ENCODE peak calls at places on chromosomes 12 and 14, in six cellular contexts. O, Q, H, W, C and L are unnamed samples.

GRCh38 chr12:52912711-52913423 is 8.0 kb upstream of the KRT8 start:
- DNase-seq in O (no peak), Q (no peak), H (no peak), W (no peak), C (no peak), L (no peak)

GRCh38 chr14:61396694-61397093 is 75.3 kb downstream of the PRKCH start:
- DNase-seq in O (no peak), Q (no peak), H (no peak), W (no peak), C (no peak), L (no peak)

GRCh38 chr14:20247651-20248246 is 8.7 kb downstream of the OR11H4 start:
- DNase-seq in O (peak), Q (no peak), H (no peak), W (no peak), C (no peak), L (no peak)

GRCh38 chr12:124828264-124829007 is 35.2 kb downstream of the SCARB1 start:
- DNase-seq in O (no peak), Q (no peak), H (no peak), W (no peak), C (no peak), L (no peak)

GRCh38 chr12:47276253-47277070 is 196.7 kb upstream of the AMIGO2 start:
- DNase-seq in O (no peak), Q (no peak), H (no peak), W (peak), C (no peak), L (no peak)

GRCh38 chr12:95173392-95174251 is 43.6 kb downstream of the FGD6 start:
- DNase-seq in O (no peak), Q (no peak), H (no peak), W (no peak), C (no peak), L (peak)

GRCh38 chr14:101509730-101510371 is 51.4 kb upstream of the DIO3 start:
- DNase-seq in O (no peak), Q (no peak), H (no peak), W (no peak), C (no peak), L (no peak)

GRCh38 chr14:66216763-66217162 is 269.4 kb upstream of the CCDC196 start:
- DNase-seq in O (no peak), Q (no peak), H (no peak), W (no peak), C (no peak), L (no peak)

GRCh38 chr14:101706509-101707284 is 54.8 kb upstream of the PPP2R5C start:
- DNase-seq in O (no peak), Q (no peak), H (no peak), W (no peak), C (no peak), L (no peak)